ENCODE peak calls at places on chromosomes 4 and X, in six cellular contexts. One of them, this sample, is unnamed.

GRCh38 chr4:110088670-110089069 is 109.7 kb downstream of the ELOVL6 start:
- DNase-seq in tibial nerve: no peak
- DNase-seq in H9: no peak
- DNase-seq in suprapubic skin: no peak
- DNase-seq in transverse colon: no peak
- DNase-seq in coronary artery: no peak
- DNase-seq in this sample: no peak

GRCh38 chrX:10126044-10126443 is 30.7 kb upstream of the CLCN4 start:
- DNase-seq in transverse colon: no peak
- DNase-seq in coronary artery: no peak
- DNase-seq in H9: no peak
- DNase-seq in tibial nerve: no peak
- DNase-seq in suprapubic skin: no peak
- DNase-seq in this sample: peak; percentile 40

GRCh38 chrX:119539872-119540271 is 25.3 kb downstream of the STEEP1 start:
- DNase-seq in suprapubic skin: no peak
- DNase-seq in transverse colon: no peak
- DNase-seq in H9: no peak
- DNase-seq in tibial nerve: no peak
- DNase-seq in coronary artery: no peak
- DNase-seq in this sample: no peak

GRCh38 chr4:15131551-15131950 is 129.3 kb downstream of the CPEB2 start:
- DNase-seq in suprapubic skin: no peak
- DNase-seq in tibial nerve: peak; percentile 16
- DNase-seq in coronary artery: no peak
- DNase-seq in transverse colon: no peak
- DNase-seq in H9: no peak
- DNase-seq in this sample: no peak

GRCh38 chrX:46180258-46180687 is 364.9 kb downstream of the ZNF674 start:
- DNase-seq in coronary artery: no peak
- DNase-seq in H9: no peak
- DNase-seq in suprapubic skin: no peak
- DNase-seq in transverse colon: no peak
- DNase-seq in tibial nerve: no peak
- DNase-seq in this sample: no peak

GRCh38 chr4:125322363-125322730 is 7.6 kb downstream of the FAT4 start:
- DNase-seq in suprapubic skin: no peak
- DNase-seq in transverse colon: no peak
- DNase-seq in H9: no peak
- DNase-seq in tibial nerve: no peak
- DNase-seq in coronary artery: no peak
- DNase-seq in this sample: no peak

GRCh38 chr4:147546341-147546740 is 65.4 kb downstream of the EDNRA start:
- DNase-seq in transverse colon: no peak
- DNase-seq in tibial nerve: no peak
- DNase-seq in H9: no peak
- DNase-seq in suprapubic skin: no peak
- DNase-seq in coronary artery: no peak
- DNase-seq in this sample: no peak

GRCh38 chrX:8084023-8084422 is 87.0 kb downstream of the VCX2 start:
- DNase-seq in suprapubic skin: no peak
- DNase-seq in H9: no peak
- DNase-seq in transverse colon: no peak
- DNase-seq in tibial nerve: no peak
- DNase-seq in coronary artery: no peak
- DNase-seq in this sample: no peak

GRCh38 chr4:3439391-3439790 is 2.4 kb upstream of the HGFAC start:
- DNase-seq in coronary artery: no peak
- DNase-seq in transverse colon: no peak
- DNase-seq in H9: no peak
- DNase-seq in suprapubic skin: no peak
- DNase-seq in tibial nerve: no peak
- DNase-seq in this sample: no peak

GRCh38 chr4:141711211-141711610 is 74.8 kb downstream of the IL15 start:
- DNase-seq in coronary artery: no peak
- DNase-seq in transverse colon: no peak
- DNase-seq in H9: no peak
- DNase-seq in suprapubic skin: no peak
- DNase-seq in tibial nerve: no peak
- DNase-seq in this sample: no peak

GRCh38 chrX:55118574-55118973 is 29.8 kb downstream of the PAGE2 start:
- DNase-seq in coronary artery: no peak
- DNase-seq in tibial nerve: no peak
- DNase-seq in H9: no peak
- DNase-seq in suprapubic skin: no peak
- DNase-seq in transverse colon: no peak
- DNase-seq in this sample: no peak

GRCh38 chr4:83922419-83922818 is 386.5 kb downstream of the GPAT3 start:
- DNase-seq in coronary artery: no peak
- DNase-seq in suprapubic skin: no peak
- DNase-seq in H9: peak; percentile 53
- DNase-seq in tibial nerve: no peak
- DNase-seq in transverse colon: no peak
- DNase-seq in this sample: no peak

GRCh38 chrX:148878371-148878770 is 378.0 kb downstream of the AFF2 start:
- DNase-seq in suprapubic skin: no peak
- DNase-seq in transverse colon: no peak
- DNase-seq in H9: no peak
- DNase-seq in tibial nerve: no peak
- DNase-seq in coronary artery: no peak
- DNase-seq in this sample: no peak

GRCh38 chr4:146638801-146639351 is at the start of gene POU4F2:
- DNase-seq in transverse colon: no peak
- DNase-seq in H9: peak; percentile 66
- DNase-seq in suprapubic skin: no peak
- DNase-seq in coronary artery: no peak
- DNase-seq in tibial nerve: no peak
- DNase-seq in this sample: no peak

GRCh38 chrX:16033336-16033735 is 90.0 kb upstream of the GRPR start:
- DNase-seq in transverse colon: no peak
- DNase-seq in suprapubic skin: no peak
- DNase-seq in coronary artery: no peak
- DNase-seq in H9: no peak
- DNase-seq in tibial nerve: no peak
- DNase-seq in this sample: no peak

GRCh38 chr4:77636902-77637301 is 31.3 kb downstream of the CXCL13 start:
- DNase-seq in suprapubic skin: no peak
- DNase-seq in tibial nerve: no peak
- DNase-seq in coronary artery: no peak
- DNase-seq in H9: no peak
- DNase-seq in transverse colon: peak; percentile 72
- DNase-seq in this sample: peak; percentile 70

GRCh38 chrX:11346283-11346682 is 53.1 kb downstream of the AMELX start:
- DNase-seq in suprapubic skin: no peak
- DNase-seq in coronary artery: no peak
- DNase-seq in transverse colon: no peak
- DNase-seq in tibial nerve: no peak
- DNase-seq in H9: no peak
- DNase-seq in this sample: no peak

GRCh38 chr4:6769138-6769983 is 13.2 kb upstream of the KIAA0232 start:
- DNase-seq in transverse colon: no peak
- DNase-seq in tibial nerve: no peak
- DNase-seq in H9: no peak
- DNase-seq in suprapubic skin: no peak
- DNase-seq in coronary artery: no peak
- DNase-seq in this sample: no peak

GRCh38 chrX:106959897-106960296 is 39.7 kb downstream of the CLDN2 start:
- DNase-seq in tibial nerve: no peak
- DNase-seq in H9: no peak
- DNase-seq in suprapubic skin: no peak
- DNase-seq in coronary artery: no peak
- DNase-seq in transverse colon: no peak
- DNase-seq in this sample: no peak

GRCh38 chr4:80409798-80410197 is 74.3 kb downstream of the CFAP299 start:
- DNase-seq in H9: no peak
- DNase-seq in tibial nerve: no peak
- DNase-seq in suprapubic skin: no peak
- DNase-seq in transverse colon: no peak
- DNase-seq in coronary artery: no peak
- DNase-seq in this sample: no peak

GRCh38 chrX:71536285-71536684 is 3.4 kb downstream of the OGT start:
- DNase-seq in H9: no peak
- DNase-seq in transverse colon: no peak
- DNase-seq in coronary artery: no peak
- DNase-seq in tibial nerve: no peak
- DNase-seq in suprapubic skin: no peak
- DNase-seq in this sample: no peak

GRCh38 chrX:37378399-37378798 is 29.2 kb downstream of the PRRG1 start:
- DNase-seq in tibial nerve: no peak
- DNase-seq in coronary artery: no peak
- DNase-seq in suprapubic skin: no peak
- DNase-seq in H9: no peak
- DNase-seq in transverse colon: no peak
- DNase-seq in this sample: no peak

GRCh38 chr4:24763631-24764302 is 31.6 kb upstream of the SOD3 start:
- DNase-seq in suprapubic skin: no peak
- DNase-seq in coronary artery: no peak
- DNase-seq in H9: no peak
- DNase-seq in tibial nerve: no peak
- DNase-seq in transverse colon: no peak
- DNase-seq in this sample: no peak

GRCh38 chr4:76690906-76691275 is 207.1 kb downstream of the SOWAHB start:
- DNase-seq in transverse colon: no peak
- DNase-seq in suprapubic skin: no peak
- DNase-seq in tibial nerve: no peak
- DNase-seq in coronary artery: no peak
- DNase-seq in H9: no peak
- DNase-seq in this sample: no peak

GRCh38 chrX:84876876-84877275 is 126.8 kb upstream of the APOOL start:
- DNase-seq in coronary artery: no peak
- DNase-seq in suprapubic skin: no peak
- DNase-seq in H9: no peak
- DNase-seq in tibial nerve: no peak
- DNase-seq in transverse colon: no peak
- DNase-seq in this sample: no peak

GRCh38 chr4:11634283-11634682 is 205.6 kb upstream of the HS3ST1 start:
- DNase-seq in tibial nerve: no peak
- DNase-seq in suprapubic skin: no peak
- DNase-seq in coronary artery: no peak
- DNase-seq in H9: no peak
- DNase-seq in transverse colon: peak; percentile 68
- DNase-seq in this sample: no peak

GRCh38 chr4:87057835-87058234 is 123.0 kb downstream of the AFF1 start:
- DNase-seq in suprapubic skin: no peak
- DNase-seq in transverse colon: no peak
- DNase-seq in tibial nerve: no peak
- DNase-seq in H9: no peak
- DNase-seq in coronary artery: no peak
- DNase-seq in this sample: no peak
- H3K27ac ChIP-seq in suprapubic skin: peak overlapping the region; percentile 24
- H3K27ac ChIP-seq in transverse colon: peak overlapping the region; percentile 75
- H3K27ac ChIP-seq in tibial nerve: peak overlapping the region; percentile 79
- H3K27ac ChIP-seq in H9: no peak overlapping the region
- H3K27ac ChIP-seq in coronary artery: peak overlapping the region; percentile 76
- H3K27ac ChIP-seq in this sample: peak overlapping the region; percentile 4

DNA sequence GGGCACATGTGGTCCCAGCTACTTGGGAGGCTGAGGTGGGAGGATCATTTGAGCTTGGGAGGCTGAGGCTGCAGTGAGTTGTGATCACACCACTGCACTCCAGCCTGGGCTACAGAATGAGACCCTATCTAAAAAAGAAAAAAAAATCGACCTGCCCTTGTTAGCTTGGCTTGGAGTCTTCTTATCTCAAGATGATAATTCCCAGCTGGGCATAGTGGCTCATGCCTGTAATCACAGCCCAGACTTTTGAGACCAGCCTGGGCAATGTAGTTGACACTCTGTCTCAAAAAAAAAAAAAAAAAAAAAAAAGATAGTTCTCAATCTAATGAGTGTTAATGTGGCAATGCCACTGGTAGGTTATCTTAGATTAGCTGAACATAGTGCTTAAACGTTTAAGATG is 41.0 kb downstream of the QRFPR start:
- DNase-seq in transverse colon: no peak
- DNase-seq in H9: no peak
- DNase-seq in coronary artery: no peak
- DNase-seq in tibial nerve: no peak
- DNase-seq in suprapubic skin: no peak
- DNase-seq in this sample: no peak
- H3K27ac ChIP-seq in transverse colon: no peak overlapping the region
- H3K27ac ChIP-seq in H9: no peak overlapping the region
- H3K27ac ChIP-seq in coronary artery: no peak overlapping the region
- H3K27ac ChIP-seq in tibial nerve: no peak overlapping the region
- H3K27ac ChIP-seq in suprapubic skin: no peak overlapping the region
- H3K27ac ChIP-seq in this sample: no peak overlapping the region

GRCh38 chrX:13094780-13095425 is 50.5 kb upstream of the FAM9C start:
- DNase-seq in transverse colon: no peak
- DNase-seq in suprapubic skin: no peak
- DNase-seq in coronary artery: no peak
- DNase-seq in tibial nerve: no peak
- DNase-seq in H9: no peak
- DNase-seq in this sample: no peak
- H3K27ac ChIP-seq in transverse colon: peak overlapping the region; percentile 25
- H3K27ac ChIP-seq in suprapubic skin: peak overlapping the region; percentile 10
- H3K27ac ChIP-seq in coronary artery: no peak overlapping the region
- H3K27ac ChIP-seq in tibial nerve: peak overlapping the region; percentile 58
- H3K27ac ChIP-seq in H9: no peak overlapping the region
- H3K27ac ChIP-seq in this sample: no peak overlapping the region

GRCh38 chr4:170025523-170026252 is 507 bp downstream of the MFAP3L start:
- DNase-seq in coronary artery: no peak
- DNase-seq in tibial nerve: no peak
- DNase-seq in H9: no peak
- DNase-seq in suprapubic skin: no peak
- DNase-seq in transverse colon: peak; percentile 11
- DNase-seq in this sample: peak; percentile 79
- H3K27ac ChIP-seq in coronary artery: peak overlapping the region; percentile 40
- H3K27ac ChIP-seq in tibial nerve: peak overlapping the region; percentile 84
- H3K27ac ChIP-seq in H9: no peak overlapping the region
- H3K27ac ChIP-seq in suprapubic skin: peak overlapping the region; percentile 95
- H3K27ac ChIP-seq in transverse colon: peak overlapping the region; percentile 96
- H3K27ac ChIP-seq in this sample: no peak overlapping the region

This sample was measured in aorta.